ENCODE peak calls at places on chromosomes 12 and 14, in nine cellular contexts. H is lower lobe of right lung, N is lung, T is epithelial cell of prostate, E is adrenal gland, J is MM.1S, K is A549, L is keratinocyte, G is RWPE1. U is an unnamed sample.

GRCh38 chr12:39287817-39288216 is 155.1 kb downstream of the KIF21A start:
- DNase-seq in H (no peak), N (no peak), T (no peak), E (peak), J (no peak), K (no peak), L (no peak), G (no peak), U (no peak)

GRCh38 chr14:92254786-92255185 is 68.2 kb upstream of the SLC24A4 start:
- DNase-seq in H (no peak), N (no peak), T (no peak), E (peak), J (no peak), K (no peak), L (no peak), G (no peak), U (no peak)

GRCh38 chr12:41013921-41014642 is 174.0 kb upstream of the PDZRN4 start:
- DNase-seq in H (no peak), N (no peak), T (no peak), E (no peak), J (no peak), K (no peak), L (no peak), G (no peak), U (no peak)

GRCh38 chr12:22538336-22538735 is 6.0 kb downstream of the C2CD5 start:
- DNase-seq in H (no peak), N (no peak), T (no peak), E (no peak), J (no peak), K (no peak), L (no peak), G (no peak), U (no peak)

GRCh38 chr12:18257251-18257650 is 4.1 kb upstream of the PIK3C2G start:
- DNase-seq in H (no peak), N (no peak), T (no peak), E (no peak), J (no peak), K (no peak), L (no peak), G (no peak), U (no peak)

GRCh38 chr12:29616664-29617409 is 119.4 kb upstream of the OVCH1 start:
- DNase-seq in H (no peak), N (no peak), T (peak), E (peak), J (no peak), K (no peak), L (peak), G (peak), U (no peak)

GRCh38 chr12:121062391-121063045 is 23.5 kb upstream of the OASL start:
- DNase-seq in H (no peak), N (no peak), T (no peak), E (no peak), J (no peak), K (no peak), L (no peak), G (no peak), U (peak)

GRCh38 chr12:94769040-94769420 is 118.7 kb upstream of the TMCC3 start:
- DNase-seq in H (no peak), N (no peak), T (no peak), E (no peak), J (no peak), K (no peak), L (no peak), G (no peak), U (no peak)

GRCh38 chr12:31600764-31601163 is 9.8 kb upstream of the DENND5B start:
- DNase-seq in H (no peak), N (no peak), T (no peak), E (no peak), J (no peak), K (no peak), L (no peak), G (no peak), U (no peak)

GRCh38 chr12:67909681-67910080 is 79.6 kb upstream of the IFNG-AS1 start:
- DNase-seq in H (no peak), N (no peak), T (no peak), E (no peak), J (no peak), K (no peak), L (no peak), G (no peak), U (no peak)

GRCh38 chr12:67910360-67911292 is 78.6 kb upstream of the IFNG-AS1 start:
- DNase-seq in H (no peak), N (no peak), T (peak), E (no peak), J (no peak), K (peak), L (peak), G (peak), U (no peak)

GRCh38 chr12:67911789-67912188 is 77.5 kb upstream of the IFNG-AS1 start:
- DNase-seq in H (no peak), N (no peak), T (no peak), E (no peak), J (no peak), K (no peak), L (no peak), G (no peak), U (no peak)

GRCh38 chr12:67911293-67911637 is 78.0 kb upstream of the IFNG-AS1 start:
- DNase-seq in H (no peak), N (no peak), T (no peak), E (no peak), J (no peak), K (no peak), L (no peak), G (no peak), U (no peak)

DNA sequence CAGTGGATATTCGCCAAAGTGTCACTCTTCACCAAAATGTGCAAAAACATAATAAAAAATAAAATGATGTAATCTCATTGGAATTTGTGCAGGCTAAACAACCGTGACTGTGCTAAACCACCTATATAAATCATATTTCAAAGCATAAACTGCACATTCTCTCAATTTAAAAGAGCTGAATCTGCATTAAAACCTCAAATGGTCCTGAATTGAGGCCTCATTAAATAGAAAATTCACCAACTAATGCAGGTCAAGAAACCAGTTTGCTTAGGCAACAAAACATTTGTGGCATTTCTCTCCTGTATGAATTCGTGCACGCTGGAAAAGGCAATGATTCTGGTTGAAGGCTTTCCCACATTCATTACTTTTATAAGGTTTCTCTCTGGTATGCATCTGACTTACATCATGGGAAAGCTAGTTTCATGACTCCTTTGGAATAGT is 80.1 kb upstream of the IFNG-AS1 start:
- DNase-seq in H (no peak), N (no peak), T (no peak), E (no peak), J (no peak), K (no peak), L (no peak), G (peak), U (no peak)
- H3K27ac ChIP-seq in H (no peak), N (no peak), T (peak), E (no peak), J (no peak), K (no peak), L (peak), G (no peak), U (no peak)

DNA sequence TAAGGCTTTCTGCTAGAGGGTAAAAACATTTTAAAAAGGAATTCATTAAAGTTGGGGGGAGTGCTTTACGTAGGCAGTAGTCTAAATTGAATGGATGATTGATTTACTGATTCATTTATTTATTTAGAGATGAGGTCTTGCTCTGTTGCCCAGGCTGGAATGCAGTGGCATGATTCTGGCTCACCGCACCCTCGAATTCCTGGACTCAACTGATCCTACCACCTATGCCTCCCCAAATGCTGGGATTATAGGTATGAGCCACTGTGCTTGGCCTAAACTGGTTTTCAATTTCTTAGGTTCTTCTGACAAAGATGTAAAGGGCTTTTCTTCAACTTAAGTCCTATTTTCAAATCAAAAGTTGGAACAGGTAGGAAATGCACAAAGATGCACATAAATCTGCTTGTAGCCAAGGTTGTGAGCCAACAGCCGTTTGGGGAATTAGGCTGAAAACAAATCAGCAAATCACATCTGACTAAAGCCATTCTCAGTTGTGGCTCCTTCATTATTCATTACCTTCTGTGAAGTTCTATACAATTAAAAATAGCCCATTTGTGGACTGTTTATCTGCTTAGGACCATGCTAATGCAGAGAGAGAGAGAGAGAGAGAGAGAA is 218.0 kb downstream of the PPM1H start:
- DNase-seq in H (no peak), N (no peak), T (no peak), E (no peak), J (no peak), K (peak), L (no peak), G (no peak), U (no peak)
- H3K27ac ChIP-seq in H (no peak), N (no peak), T (peak), E (no peak), J (no peak), K (peak), L (no peak), G (no peak), U (no peak)

GRCh38 chr12:14769462-14769836 is 33.8 kb downstream of the WBP11 start:
- DNase-seq in H (peak), N (peak), T (no peak), E (no peak), J (peak), K (peak), L (no peak), G (no peak), U (peak)
- H3K27ac ChIP-seq in H (peak), N (peak), T (peak), E (peak), J (peak), K (peak), L (peak), G (peak), U (peak)

GRCh38 chr14:75174066-75174465 is 2.3 kb downstream of the TMED10 start:
- DNase-seq in H (no peak), N (no peak), T (no peak), E (no peak), J (no peak), K (no peak), L (no peak), G (no peak), U (no peak)
- H3K27ac ChIP-seq in H (no peak), N (no peak), T (no peak), E (no peak), J (no peak), K (no peak), L (peak), G (peak), U (no peak)

GRCh38 chr12:124411953-124412645 is 117.2 kb downstream of the RFLNA start:
- DNase-seq in H (no peak), N (no peak), T (no peak), E (no peak), J (no peak), K (no peak), L (no peak), G (no peak), U (no peak)
- H3K27ac ChIP-seq in H (peak), N (no peak), T (no peak), E (no peak), J (no peak), K (peak), L (no peak), G (peak), U (peak)

DNA sequence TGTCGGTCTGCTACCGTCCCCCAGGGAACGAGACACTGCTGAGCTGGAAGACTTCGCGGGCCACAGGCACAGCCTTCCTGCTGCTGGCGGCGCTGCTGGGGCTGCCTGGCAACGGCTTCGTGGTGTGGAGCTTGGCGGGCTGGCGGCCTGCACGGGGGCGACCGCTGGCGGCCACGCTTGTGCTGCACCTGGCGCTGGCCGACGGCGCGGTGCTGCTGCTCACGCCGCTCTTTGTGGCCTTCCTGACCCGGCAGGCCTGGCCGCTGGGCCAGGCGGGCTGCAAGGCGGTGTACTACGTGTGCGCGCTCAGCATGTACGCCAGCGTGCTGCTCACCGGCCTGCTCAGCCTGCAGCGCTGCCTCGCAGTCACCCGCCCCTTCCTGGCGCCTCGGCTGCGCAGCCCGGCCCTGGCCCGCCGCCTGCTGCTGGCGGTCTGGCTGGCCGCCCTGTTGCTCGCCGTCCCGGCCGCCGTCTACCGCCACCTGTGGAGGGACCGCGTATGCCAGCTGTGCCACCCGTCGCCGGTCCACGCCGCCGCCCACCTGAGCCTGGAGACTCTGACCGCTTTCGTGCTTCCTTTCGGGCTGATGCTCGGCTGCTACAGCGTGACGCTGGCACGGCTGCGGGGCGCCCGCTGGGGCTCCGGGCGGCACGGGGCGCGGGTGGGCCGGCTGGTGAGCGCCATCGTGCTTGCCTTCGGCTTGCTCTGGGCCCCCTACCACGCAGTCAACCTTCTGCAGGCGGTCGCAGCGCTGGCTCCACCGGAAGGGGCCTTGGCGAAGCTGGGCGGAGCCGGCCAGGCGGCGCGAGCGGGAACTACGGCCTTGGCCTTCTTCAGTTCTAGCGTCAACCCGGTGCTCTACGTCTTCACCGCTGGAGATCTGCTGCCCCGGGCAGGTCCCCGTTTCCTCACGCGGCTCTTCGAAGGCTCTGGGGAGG is at the start of gene LTB4R:
- DNase-seq in H (peak), N (peak), T (no peak), E (peak), J (peak), K (no peak), L (no peak), G (no peak), U (no peak)
- H3K27ac ChIP-seq in H (peak), N (peak), T (peak), E (peak), J (peak), K (no peak), L (peak), G (peak), U (peak)

GRCh38 chr14:24426912-24427536 is 2.4 kb downstream of the CBLN3 start:
- DNase-seq in H (no peak), N (no peak), T (no peak), E (no peak), J (no peak), K (no peak), L (no peak), G (no peak), U (peak)

GRCh38 chr14:24427537-24428508 is 1.6 kb downstream of the CBLN3 start:
- DNase-seq in H (no peak), N (no peak), T (no peak), E (no peak), J (no peak), K (no peak), L (no peak), G (no peak), U (peak)

GRCh38 chr14:24422694-24423531 is 6.6 kb downstream of the CBLN3 start:
- DNase-seq in H (no peak), N (no peak), T (no peak), E (no peak), J (no peak), K (no peak), L (no peak), G (no peak), U (no peak)

GRCh38 chr14:24426150-24426911 is 3.1 kb downstream of the CBLN3 start:
- DNase-seq in H (no peak), N (no peak), T (no peak), E (no peak), J (no peak), K (no peak), L (no peak), G (no peak), U (no peak)

DNA sequence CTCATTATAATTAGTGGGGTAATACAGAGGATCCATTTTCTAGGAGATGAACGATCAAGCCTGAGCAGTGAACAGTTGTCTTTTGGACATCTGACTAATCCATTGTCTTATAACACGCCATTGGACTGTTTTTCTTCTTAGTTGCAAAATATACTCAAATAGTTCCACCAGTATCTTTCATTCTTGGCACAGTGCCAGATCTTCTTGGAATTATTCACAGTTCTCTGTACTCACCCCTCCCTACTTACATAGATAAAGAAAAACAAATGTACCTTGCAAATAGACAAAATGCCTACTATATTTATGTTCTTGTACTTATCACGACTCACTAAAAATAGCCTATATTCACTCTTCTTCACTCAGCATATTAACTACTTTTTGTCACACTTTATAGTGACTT is 3.8 kb downstream of the CBLN3 start:
- DNase-seq in H (no peak), N (no peak), T (no peak), E (peak), J (no peak), K (no peak), L (no peak), G (peak), U (no peak)
- H3K27ac ChIP-seq in H (no peak), N (no peak), T (peak), E (no peak), J (no peak), K (no peak), L (no peak), G (no peak), U (no peak)

DNA sequence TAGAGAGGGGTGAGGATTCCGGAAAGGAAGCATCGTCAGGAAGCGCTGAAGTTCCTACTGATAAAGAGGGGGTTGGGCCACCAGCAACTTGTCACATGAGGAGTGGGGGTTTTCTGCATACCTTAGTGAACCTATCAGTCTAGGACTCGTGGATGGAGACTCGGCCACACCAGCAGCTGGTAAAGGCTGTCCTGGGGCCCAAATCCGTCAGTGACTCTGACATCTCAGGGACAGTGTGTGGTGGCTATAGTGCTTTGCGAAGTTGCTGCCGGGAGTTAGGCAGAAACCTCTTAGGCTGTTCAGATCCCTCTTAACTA is 16.4 kb downstream of the RNASE2 start:
- DNase-seq in H (no peak), N (no peak), T (no peak), E (peak), J (no peak), K (no peak), L (no peak), G (no peak), U (no peak)
- H3K27ac ChIP-seq in H (peak), N (no peak), T (no peak), E (peak), J (no peak), K (peak), L (no peak), G (peak), U (peak)